ENCODE peak calls at places on chromosomes 2 and 18, in eight cellular contexts. K is left cardiac atrium, N is mucosa of descending colon, B is neural crest cell, Q is ecto neural progenitor cell, I is GM12892, F is coronary artery, G is H9. C is an unnamed sample.

GRCh38 chr2:169182573-169182972 is 113.2 kb downstream of the DHRS9 start:
- DNase-seq in K (no peak), N (no peak), B (no peak), Q (no peak), I (no peak), F (no peak), G (no peak), C (no peak)

GRCh38 chr2:633371-633770 is 43.8 kb downstream of the TMEM18 start:
- DNase-seq in K (no peak), N (no peak), B (no peak), Q (no peak), I (no peak), F (no peak), G (no peak), C (no peak)

GRCh38 chr18:2985628-2986027 is 27.3 kb downstream of the LPIN2 start:
- DNase-seq in K (no peak), N (no peak), B (no peak), Q (no peak), I (no peak), F (no peak), G (no peak), C (no peak)

GRCh38 chr2:127225186-127225960 is 5.3 kb upstream of the CYP27C1 start:
- DNase-seq in K (no peak), N (no peak), B (no peak), Q (no peak), I (no peak), F (no peak), G (no peak), C (no peak)

GRCh38 chr2:134897932-134898331 is 20.7 kb upstream of the CCNT2 start:
- DNase-seq in K (no peak), N (no peak), B (no peak), Q (no peak), I (no peak), F (no peak), G (no peak), C (no peak)

GRCh38 chr2:51108794-51109193 is 76.9 kb upstream of the NRXN1 start:
- DNase-seq in K (no peak), N (no peak), B (no peak), Q (no peak), I (no peak), F (no peak), G (no peak), C (no peak)

GRCh38 chr2:70258532-70258875 is 567 bp downstream of the PCYOX1 start:
- DNase-seq in K (peak), N (peak), B (no peak), Q (no peak), I (no peak), F (peak), G (no peak), C (peak)

GRCh38 chr2:230269715-230270114 is 44.2 kb downstream of the SP140 start:
- DNase-seq in K (no peak), N (no peak), B (no peak), Q (no peak), I (no peak), F (no peak), G (no peak), C (no peak)

GRCh38 chr2:18701981-18702380 is 112.6 kb upstream of the NT5C1B start:
- DNase-seq in K (no peak), N (no peak), B (no peak), Q (no peak), I (no peak), F (no peak), G (no peak), C (no peak)

GRCh38 chr2:43070676-43071491 is 155.5 kb downstream of the ZFP36L2 start:
- DNase-seq in K (peak), N (no peak), B (peak), Q (peak), I (no peak), F (peak), G (no peak), C (no peak)

GRCh38 chr2:58081000-58081399 is 34.4 kb downstream of the VRK2 start:
- DNase-seq in K (no peak), N (no peak), B (no peak), Q (no peak), I (no peak), F (no peak), G (no peak), C (no peak)

GRCh38 chr2:204608261-204608660 is 63.0 kb downstream of the PARD3B start:
- DNase-seq in K (no peak), N (no peak), B (no peak), Q (no peak), I (no peak), F (no peak), G (no peak), C (peak)

GRCh38 chr2:621303-622099 is 55.7 kb downstream of the TMEM18 start:
- DNase-seq in K (no peak), N (no peak), B (no peak), Q (peak), I (no peak), F (peak), G (peak), C (no peak)

GRCh38 chr2:148615446-148615845 is 29.1 kb upstream of the EPC2 start:
- DNase-seq in K (no peak), N (no peak), B (no peak), Q (no peak), I (no peak), F (no peak), G (peak), C (no peak)

GRCh38 chr18:26549486-26550435 is 1.4 kb upstream of the KCTD1 start:
- DNase-seq in K (peak), N (peak), B (peak), Q (peak), I (peak), F (peak), G (peak), C (peak)

GRCh38 chr18:77316013-77316412 is 66.4 kb downstream of the GALR1 start:
- DNase-seq in K (no peak), N (no peak), B (no peak), Q (no peak), I (no peak), F (no peak), G (no peak), C (no peak)

GRCh38 chr2:28691774-28692281 is 59.8 kb upstream of the PPP1CB start:
- DNase-seq in K (peak), N (no peak), B (peak), Q (peak), I (no peak), F (no peak), G (peak), C (peak)

GRCh38 chr2:108575132-108575966 is 41.1 kb downstream of the LIMS1 start:
- DNase-seq in K (no peak), N (no peak), B (no peak), Q (no peak), I (no peak), F (no peak), G (no peak), C (no peak)

GRCh38 chr2:224190871-224191270 is 151.8 kb upstream of the SERPINE2 start:
- DNase-seq in K (no peak), N (no peak), B (no peak), Q (no peak), I (no peak), F (no peak), G (no peak), C (no peak)

GRCh38 chr18:55634545-55634944 is 46.6 kb upstream of the TCF4 start:
- DNase-seq in K (no peak), N (no peak), B (no peak), Q (no peak), I (no peak), F (no peak), G (no peak), C (no peak)

GRCh38 chr18:62001396-62001795 is 108.6 kb upstream of the RNF152 start:
- DNase-seq in K (no peak), N (no peak), B (no peak), Q (no peak), I (no peak), F (no peak), G (peak), C (no peak)

GRCh38 chr2:173239644-173240043 is 115.0 kb upstream of the CDCA7 start:
- DNase-seq in K (no peak), N (no peak), B (no peak), Q (no peak), I (peak), F (no peak), G (no peak), C (no peak)

GRCh38 chr2:70143314-70144150 is 47.3 kb downstream of the C2orf42 start:
- DNase-seq in K (peak), N (peak), B (no peak), Q (no peak), I (no peak), F (no peak), G (peak), C (peak)

C was measured in body of pancreas.